ENCODE peak calls at places on chromosomes 6 and 20, in four cellular contexts. One of them, this sample, is unnamed.

GRCh38 chr20:32761831-32762753 is at the start of gene DNMT3B:
- DNase-seq in body of pancreas: peak
- DNase-seq in HTR-8/SVneo: peak
- DNase-seq in Right ventricle myocardium superior: peak
- DNase-seq in this sample: peak

GRCh38 chr6:33620584-33621395 is at the start of gene ITPR3:
- DNase-seq in HTR-8/SVneo: peak
- DNase-seq in Right ventricle myocardium superior: peak
- DNase-seq in body of pancreas: peak
- DNase-seq in this sample: peak

GRCh38 chr6:111789593-111789992 is 83.7 kb downstream of the FYN start:
- DNase-seq in HTR-8/SVneo: no peak
- DNase-seq in body of pancreas: no peak
- DNase-seq in Right ventricle myocardium superior: peak
- DNase-seq in this sample: peak

GRCh38 chr6:67630146-67630545 is 1004.9 kb upstream of the ADGRB3 start:
- DNase-seq in body of pancreas: no peak
- DNase-seq in HTR-8/SVneo: peak
- DNase-seq in Right ventricle myocardium superior: no peak
- DNase-seq in this sample: no peak

GRCh38 chr6:166924531-166924930 is 31.8 kb downstream of the RNASET2 start:
- DNase-seq in body of pancreas: no peak
- DNase-seq in HTR-8/SVneo: no peak
- DNase-seq in Right ventricle myocardium superior: no peak
- DNase-seq in this sample: no peak

GRCh38 chr6:46743425-46744158 is 3.1 kb upstream of the ANKRD66 start:
- DNase-seq in HTR-8/SVneo: no peak
- DNase-seq in body of pancreas: no peak
- DNase-seq in Right ventricle myocardium superior: no peak
- DNase-seq in this sample: no peak

GRCh38 chr20:45963059-45964011 is 8.7 kb downstream of the ZNF335 start:
- DNase-seq in Right ventricle myocardium superior: peak
- DNase-seq in HTR-8/SVneo: peak
- DNase-seq in body of pancreas: no peak
- DNase-seq in this sample: no peak

GRCh38 chr6:166957805-166958076 is 1.4 kb upstream of the RNASET2 start:
- DNase-seq in Right ventricle myocardium superior: no peak
- DNase-seq in HTR-8/SVneo: no peak
- DNase-seq in body of pancreas: no peak
- DNase-seq in this sample: no peak

GRCh38 chr20:44959896-44960852 is at the start of gene TOMM34:
- DNase-seq in Right ventricle myocardium superior: peak
- DNase-seq in body of pancreas: peak
- DNase-seq in HTR-8/SVneo: peak
- DNase-seq in this sample: peak